ENCODE peak calls at places on chromosome X, in six cellular contexts. X is GOT3, A is MV-4-11, E is GDM1, Y is smooth muscle cell of the brain vasculature, S is GM06990. C is an unnamed sample.
A peak's percentile ranks its signal among the peaks of the same experiment; 100 is the strongest.

GRCh38 chrX:71224098-71224708 is 1.2 kb downstream of the GJB1 start:
- DNase-seq in X (no peak), A (no peak), E (no peak), Y (no peak), S (no peak), C (no peak)

GRCh38 chrX:48937065-48937907 is 18.5 kb upstream of the PIM2 start:
- DNase-seq in X (no peak), A (peak; percentile 95), E (peak; percentile 62), Y (no peak), S (peak; percentile 86), C (peak; percentile 80)

GRCh38 chrX:152881289-152881688 is 16.6 kb upstream of the ZNF185 start:
- DNase-seq in X (no peak), A (no peak), E (no peak), Y (no peak), S (no peak), C (no peak)

GRCh38 chrX:132218100-132218807 is 993 bp downstream of the RAP2C start:
- DNase-seq in X (peak; percentile 6), A (peak; percentile 63), E (peak; percentile 52), Y (no peak), S (peak; percentile 83), C (peak; percentile 74)

GRCh38 chrX:71118032-71118984 is at the start of gene MED12:
- DNase-seq in X (no peak), A (peak; percentile 67), E (peak; percentile 76), Y (peak; percentile 46), S (peak; percentile 89), C (peak; percentile 69)

GRCh38 chrX:37420756-37421155 is 71.6 kb downstream of the PRRG1 start:
- DNase-seq in X (no peak), A (no peak), E (no peak), Y (no peak), S (no peak), C (no peak)

GRCh38 chrX:119880076-119880475 is 8.4 kb downstream of the NDUFA1 start:
- DNase-seq in X (no peak), A (no peak), E (no peak), Y (no peak), S (peak; percentile 30), C (no peak)

GRCh38 chrX:153482376-153483015 is 12.1 kb upstream of the HAUS7 start:
- DNase-seq in X (no peak), A (no peak), E (no peak), Y (no peak), S (no peak), C (no peak)

GRCh38 chrX:23513121-23513520 is 154.2 kb upstream of the PRDX4 start:
- DNase-seq in X (no peak), A (no peak), E (no peak), Y (no peak), S (no peak), C (no peak)

GRCh38 chrX:155231163-155231562 is 14.9 kb downstream of the VBP1 start:
- DNase-seq in X (no peak), A (no peak), E (no peak), Y (no peak), S (no peak), C (no peak)